ENCODE peak calls at places on chromosomes 4 and X, in four cellular contexts. V is kidney, K is K562, H is neural progenitor cell. W is an unnamed sample.
A peak's percentile ranks its signal among the peaks of the same experiment; 100 is the strongest.

GRCh38 chrX:80174925-80175574 is 160.5 kb downstream of the TBX22 start:
- DNase-seq in V (no peak), K (no peak), H (no peak), W (no peak)

GRCh38 chr4:6781561-6781960 is 966 bp upstream of the KIAA0232 start:
- DNase-seq in V (no peak), K (no peak), H (no peak), W (peak; percentile 21)

GRCh38 chrX:71216446-71216845 is 6.6 kb upstream of the GJB1 start:
- DNase-seq in V (no peak), K (no peak), H (no peak), W (no peak)

GRCh38 chrX:70168238-70169188 is 8.8 kb upstream of the DGAT2L6 start:
- DNase-seq in V (no peak), K (peak; percentile 37), H (peak; percentile 26), W (peak; percentile 28)

GRCh38 chr4:61442936-61443335 is 242.8 kb downstream of the ADGRL3 start:
- DNase-seq in V (no peak), K (no peak), H (no peak), W (no peak)

GRCh38 chr4:173883821-173884220 is 353.8 kb upstream of the HAND2 start:
- DNase-seq in V (no peak), K (no peak), H (no peak), W (no peak)

GRCh38 chrX:154481911-154482601 is 3.0 kb upstream of the LAGE3 start:
- DNase-seq in V (no peak), K (no peak), H (no peak), W (no peak)

GRCh38 chr4:22099896-22100295 is 151.3 kb upstream of the KCNIP4 start:
- DNase-seq in V (no peak), K (no peak), H (no peak), W (no peak)

GRCh38 chr4:74217365-74217764 is 59.4 kb downstream of the MTHFD2L start:
- DNase-seq in V (no peak), K (no peak), H (no peak), W (no peak)

GRCh38 chr4:52588097-52588496 is 71.0 kb downstream of the USP46 start:
- DNase-seq in V (no peak), K (peak; percentile 51), H (peak; percentile 60), W (peak; percentile 48)

GRCh38 chr4:3465698-3466671 is 2.9 kb downstream of the DOK7 start:
- DNase-seq in V (peak; percentile 65), K (peak; percentile 52), H (peak; percentile 76), W (peak; percentile 36)

GRCh38 chr4:113169368-113169767 is 119.9 kb downstream of the ANK2 start:
- DNase-seq in V (no peak), K (no peak), H (peak; percentile 56), W (no peak)

GRCh38 chr4:37960098-37960497 is at the start of gene PTTG2:
- DNase-seq in V (no peak), K (no peak), H (no peak), W (no peak)

GRCh38 chr4:137156054-137156453 is 376.2 kb downstream of the PCDH18 start:
- DNase-seq in V (no peak), K (no peak), H (no peak), W (no peak)

GRCh38 chr4:6516762-6517161 is 44.3 kb upstream of the PPP2R2C start:
- DNase-seq in V (no peak), K (no peak), H (no peak), W (no peak)

GRCh38 chrX:136608295-136608933 is 39.5 kb upstream of the CD40LG start:
- DNase-seq in V (peak; percentile 73), K (no peak), H (peak; percentile 42), W (no peak)

GRCh38 chr4:8775751-8776355 is 95.8 kb downstream of the HMX1 start:
- DNase-seq in V (peak; percentile 51), K (no peak), H (no peak), W (no peak)

GRCh38 chr4:4446434-4446833 is 59.5 kb downstream of the NSG1 start:
- DNase-seq in V (no peak), K (no peak), H (no peak), W (no peak)

GRCh38 chr4:155529761-155530160 is 136.9 kb upstream of the GUCY1A1 start:
- DNase-seq in V (no peak), K (no peak), H (no peak), W (no peak)

GRCh38 chr4:24686866-24687672 is 102.7 kb upstream of the DHX15 start:
- DNase-seq in V (no peak), K (peak; percentile 59), H (peak; percentile 49), W (no peak)